ENCODE peak calls at places on chromosomes 11 and 22, in ten cellular contexts. U is Calu3, S is AG04449, B is RWPE1, D is heart left ventricle, H is esophagus squamous epithelium, I is transverse colon, K is brain microvascular endothelial cell, X is MCF 10A, N is body of pancreas. T is an unnamed sample.

GRCh38 chr22:37187552-37187890 is 526 bp downstream of the C1QTNF6 start:
- DNase-seq in U (no peak), S (no peak), B (peak; percentile 22), D (no peak), H (no peak), I (peak; percentile 55), K (no peak), X (no peak), N (no peak), T (no peak)

GRCh38 chr11:65611758-65612603 is 2.0 kb downstream of the MAP3K11 start:
- DNase-seq in U (no peak), S (no peak), B (no peak), D (no peak), H (no peak), I (no peak), K (peak; percentile 37), X (no peak), N (no peak), T (no peak)

GRCh38 chr11:69301491-69302401 is 7.8 kb downstream of the MYEOV start:
- DNase-seq in U (peak; percentile 94), S (no peak), B (peak; percentile 89), D (no peak), H (no peak), I (peak; percentile 83), K (peak; percentile 83), X (peak; percentile 96), N (peak; percentile 52), T (no peak)

GRCh38 chr11:94840209-94840608 is 72.1 kb downstream of the AMOTL1 start:
- DNase-seq in U (no peak), S (no peak), B (no peak), D (no peak), H (no peak), I (no peak), K (no peak), X (no peak), N (no peak), T (no peak)

GRCh38 chr11:30322162-30322561 is 742 bp upstream of the ARL14EP start:
- DNase-seq in U (no peak), S (no peak), B (no peak), D (no peak), H (no peak), I (no peak), K (no peak), X (no peak), N (no peak), T (no peak)

GRCh38 chr11:115784796-115785521 is 280.7 kb upstream of the CADM1 start:
- DNase-seq in U (no peak), S (no peak), B (no peak), D (peak; percentile 57), H (no peak), I (peak; percentile 32), K (no peak), X (no peak), N (peak; percentile 18), T (no peak)

GRCh38 chr22:48708558-48709245 is 1119.0 kb downstream of the BRD1 start:
- DNase-seq in U (no peak), S (no peak), B (no peak), D (no peak), H (no peak), I (no peak), K (no peak), X (no peak), N (no peak), T (no peak)

GRCh38 chr11:11155962-11156815 is 196.9 kb downstream of the CSNK2A3 start:
- DNase-seq in U (peak; percentile 36), S (no peak), B (no peak), D (no peak), H (no peak), I (no peak), K (no peak), X (peak; percentile 5), N (no peak), T (no peak)

GRCh38 chr11:47536925-47537324 is 16.0 kb downstream of the CELF1 start:
- DNase-seq in U (no peak), S (no peak), B (no peak), D (no peak), H (no peak), I (no peak), K (no peak), X (no peak), N (no peak), T (no peak)

GRCh38 chr11:108117746-108118371 is 3.5 kb upstream of the ACAT1 start:
- DNase-seq in U (no peak), S (no peak), B (peak; percentile 44), D (no peak), H (no peak), I (no peak), K (no peak), X (peak; percentile 58), N (no peak), T (no peak)

GRCh38 chr22:50577697-50577986 is 585 bp downstream of the CPT1B start:
- DNase-seq in U (no peak), S (no peak), B (no peak), D (no peak), H (no peak), I (no peak), K (no peak), X (no peak), N (no peak), T (no peak)

GRCh38 chr11:70445605-70446004 is 47.3 kb downstream of the CTTN start:
- DNase-seq in U (no peak), S (no peak), B (no peak), D (no peak), H (no peak), I (no peak), K (no peak), X (no peak), N (no peak), T (no peak)

GRCh38 chr11:65496304-65497140 is 2.3 kb upstream of the MALAT1 start:
- DNase-seq in U (no peak), S (no peak), B (no peak), D (no peak), H (no peak), I (no peak), K (peak; percentile 22), X (peak; percentile 19), N (no peak), T (no peak)

GRCh38 chr22:29342577-29343312 is 27.2 kb upstream of the RASL10A start:
- DNase-seq in U (no peak), S (no peak), B (peak; percentile 20), D (no peak), H (no peak), I (no peak), K (no peak), X (no peak), N (peak; percentile 84), T (no peak)

GRCh38 chr22:50674606-50675552 is 2.3 kb downstream of the SHANK3 start:
- DNase-seq in U (peak; percentile 84), S (no peak), B (peak; percentile 54), D (no peak), H (no peak), I (peak; percentile 82), K (no peak), X (peak; percentile 42), N (peak; percentile 64), T (peak; percentile 81)

GRCh38 chr22:25741692-25742626 is at the start of gene MYO18B:
- DNase-seq in U (no peak), S (no peak), B (no peak), D (peak; percentile 84), H (no peak), I (no peak), K (no peak), X (no peak), N (no peak), T (no peak)

GRCh38 chr22:47547881-47548630 is 785.6 kb downstream of the TBC1D22A start:
- DNase-seq in U (no peak), S (no peak), B (no peak), D (no peak), H (no peak), I (no peak), K (no peak), X (no peak), N (no peak), T (peak; percentile 63)

GRCh38 chr11:34745209-34745608 is 124.3 kb downstream of the EHF start:
- DNase-seq in U (no peak), S (no peak), B (no peak), D (no peak), H (no peak), I (no peak), K (no peak), X (no peak), N (peak; percentile 25), T (no peak)

GRCh38 chr11:6258141-6258540 is 1.5 kb upstream of the CCKBR start:
- DNase-seq in U (no peak), S (no peak), B (no peak), D (no peak), H (no peak), I (no peak), K (no peak), X (no peak), N (no peak), T (no peak)
- TF ChIP-seq CTCF in U (no peak), S (no peak), B (no peak), D (no peak), H (no peak), I (no peak), K (peak; percentile 4), X (no peak), N (no peak), T (no peak)

DNA sequence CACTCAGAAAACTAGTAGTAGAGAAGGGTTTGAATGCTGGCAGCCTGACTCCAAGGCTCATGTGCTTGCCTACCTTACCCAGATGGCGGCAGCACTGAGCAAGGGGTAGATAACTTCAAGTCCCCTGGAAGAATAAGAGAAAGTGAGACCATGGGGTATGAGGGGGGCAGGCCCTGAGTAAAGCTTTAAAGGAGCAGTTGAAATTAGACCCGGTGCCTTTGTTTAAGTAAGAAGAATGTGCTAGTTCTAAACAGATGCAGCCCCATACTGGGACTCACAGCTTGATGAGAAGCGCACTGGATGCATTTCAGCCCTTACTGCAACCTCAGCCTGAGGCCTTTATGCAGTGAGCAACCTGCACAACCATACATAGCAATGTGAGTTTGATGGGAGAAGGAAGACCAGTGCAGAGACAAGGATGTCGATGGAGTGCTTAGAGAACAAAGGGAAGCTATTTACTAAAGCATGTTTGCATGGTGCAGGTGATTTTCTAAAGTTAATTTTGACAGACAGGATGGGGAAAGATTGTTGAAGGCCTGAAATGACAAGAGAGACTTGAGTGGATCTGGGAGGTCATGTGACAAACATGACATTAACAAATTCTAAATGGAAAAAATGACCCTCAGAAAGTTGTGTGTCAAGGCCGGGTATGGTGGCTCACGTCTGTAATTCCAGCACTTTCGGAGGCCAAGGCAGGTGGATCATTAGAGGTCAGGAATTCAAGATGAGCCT is 27.1 kb upstream of the TMA7B start:
- DNase-seq in U (peak; percentile 58), S (no peak), B (no peak), D (no peak), H (no peak), I (peak; percentile 61), K (no peak), X (peak; percentile 66), N (peak; percentile 39), T (no peak)
- TF ChIP-seq CTCF in U (peak; percentile 83), S (peak; percentile 46), B (peak; percentile 24), D (peak; percentile 58), H (peak; percentile 63), I (peak; percentile 61), K (peak; percentile 82), X (peak; percentile 76), N (peak; percentile 30), T (peak; percentile 72)

GRCh38 chr11:20097319-20098221 is 62.7 kb downstream of the DBX1 start:
- DNase-seq in U (no peak), S (peak; percentile 88), B (no peak), D (no peak), H (no peak), I (no peak), K (peak; percentile 92), X (no peak), N (no peak), T (no peak)
- TF ChIP-seq CTCF in U (no peak), S (no peak), B (no peak), D (no peak), H (no peak), I (no peak), K (no peak), X (no peak), N (no peak), T (no peak)

GRCh38 chr11:121534131-121535093 is 81.6 kb upstream of the SORL1-AS1 start:
- DNase-seq in U (no peak), S (no peak), B (no peak), D (no peak), H (no peak), I (no peak), K (no peak), X (no peak), N (no peak), T (no peak)
- TF ChIP-seq CTCF in U (no peak), S (peak; percentile 59), B (no peak), D (peak; percentile 57), H (peak; percentile 43), I (no peak), K (peak; percentile 41), X (no peak), N (no peak), T (no peak)

T was measured in type B pancreatic cell.